ENCODE peak calls at places on chromosomes 11 and 22, in eight cellular contexts. E is M059J; Z is right cardiac atrium; H is foreskin melanocyte; U is CD4-positive, alpha-beta T cell; V is T-cell; Q is HTR-8/SVneo; W is RWPE1. N is an unnamed sample.

GRCh38 chr22:24834845-24835570 is 29.0 kb downstream of the SGSM1 start:
- DNase-seq in H (no peak), Z (no peak), E (no peak), U (no peak), V (no peak), Q (no peak), W (no peak), N (no peak)

GRCh38 chr11:107821199-107821926 is 37.2 kb downstream of the SLC35F2 start:
- DNase-seq in Z (no peak), Q (no peak), U (no peak), W (no peak), V (no peak), H (peak), E (no peak), N (no peak)

GRCh38 chr22:42714768-42715430 is 5.8 kb downstream of the A4GALT start:
- DNase-seq in Z (no peak), Q (no peak), V (no peak), E (no peak), W (no peak), U (no peak), H (no peak), N (no peak)

GRCh38 chr11:123103326-123103980 is 41.5 kb upstream of the HSPA8 start:
- DNase-seq in Z (peak), V (peak), Q (peak), H (peak), U (no peak), W (peak), E (peak), N (peak)

GRCh38 chr11:79237676-79238075 is 203.2 kb downstream of the TENM4 start:
- DNase-seq in U (no peak), Z (no peak), E (no peak), Q (no peak), H (no peak), W (no peak), V (no peak), N (no peak)

GRCh38 chr11:64409707-64410395 is 50.9 kb downstream of the RPS6KA4 start:
- DNase-seq in E (no peak), W (no peak), Q (no peak), V (no peak), Z (no peak), U (no peak), H (no peak), N (no peak)

GRCh38 chr22:41574847-41575381 is 14.1 kb downstream of the CSDC2 start:
- DNase-seq in W (no peak), Z (peak), E (no peak), V (no peak), U (no peak), Q (no peak), H (no peak), N (peak)

GRCh38 chr11:114051558-114051957 is 8.0 kb upstream of the ZBTB16 start:
- DNase-seq in Z (no peak), W (no peak), U (no peak), Q (no peak), H (no peak), V (no peak), E (no peak), N (no peak)

GRCh38 chr11:73386026-73386425 is 9.8 kb downstream of the RELT start:
- DNase-seq in Z (no peak), H (no peak), W (no peak), U (no peak), Q (no peak), V (no peak), E (no peak), N (peak)

GRCh38 chr11:63680842-63681207 is 475 bp upstream of the RTN3 start:
- DNase-seq in V (no peak), Z (no peak), U (no peak), W (peak), Q (peak), H (no peak), E (peak), N (no peak)

GRCh38 chr22:36425977-36426523 is 38.3 kb upstream of the MYH9 start:
- DNase-seq in V (no peak), H (no peak), W (no peak), Q (no peak), U (no peak), E (peak), Z (peak), N (peak)

GRCh38 chr11:65479184-65480145 is 19.4 kb upstream of the MALAT1 start:
- DNase-seq in V (no peak), E (peak), Z (peak), H (no peak), Q (no peak), U (no peak), W (no peak), N (peak)

GRCh38 chr11:45925550-45925949 is 3.1 kb downstream of the LARGE2 start:
- DNase-seq in E (no peak), Q (no peak), H (no peak), U (no peak), V (no peak), W (no peak), Z (no peak), N (peak)

GRCh38 chr22:29359469-29359868 is 28.9 kb downstream of the AP1B1 start:
- DNase-seq in H (peak), Z (peak), E (no peak), W (peak), V (no peak), U (no peak), Q (peak), N (peak)

GRCh38 chr11:41201156-41201555 is 258.3 kb downstream of the LRRC4C start:
- DNase-seq in W (peak), H (no peak), E (peak), U (no peak), Q (peak), V (no peak), Z (no peak), N (no peak)

GRCh38 chr22:37804886-37805857 is 2.6 kb upstream of the GCAT start:
- DNase-seq in E (peak), Q (peak), H (peak), V (peak), U (peak), W (peak), Z (peak), N (peak)

GRCh38 chr11:90874281-90874680 is 651.4 kb upstream of the CHORDC1 start:
- DNase-seq in V (no peak), Z (no peak), H (no peak), U (no peak), E (no peak), W (peak), Q (no peak), N (no peak)

GRCh38 chr11:27938011-27938410 is 169.9 kb downstream of the KIF18A start:
- DNase-seq in E (no peak), V (no peak), H (no peak), W (no peak), Z (no peak), Q (no peak), U (no peak), N (no peak)

GRCh38 chr22:32286290-32286840 is 31.2 kb upstream of the SLC5A4 start:
- DNase-seq in H (peak), U (no peak), V (no peak), Q (no peak), W (no peak), E (no peak), Z (no peak), N (no peak)

GRCh38 chr11:77047007-77047927 is 13.1 kb downstream of the B3GNT6 start:
- DNase-seq in Q (peak), U (peak), H (peak), W (peak), E (peak), Z (peak), V (peak), N (no peak)

GRCh38 chr22:24402460-24403192 is 24.8 kb upstream of the ADORA2A start:
- DNase-seq in W (peak), Q (peak), Z (peak), H (peak), E (peak), U (no peak), V (no peak), N (peak)

GRCh38 chr11:129625930-129626329 is 189.7 kb upstream of the TMEM45B start:
- DNase-seq in U (no peak), H (no peak), E (no peak), W (peak), Q (no peak), V (no peak), Z (no peak), N (no peak)

GRCh38 chr11:67136156-67136555 is 17.1 kb downstream of the KDM2A start:
- DNase-seq in E (no peak), Z (no peak), H (no peak), V (no peak), Q (no peak), U (no peak), W (no peak), N (no peak)

GRCh38 chr22:48979482-48979881 is 848.2 kb downstream of the BRD1 start:
- DNase-seq in U (no peak), H (no peak), Q (no peak), V (no peak), Z (no peak), W (no peak), E (no peak), N (no peak)

GRCh38 chr11:116148056-116148455 is 624.7 kb downstream of the BUD13 start:
- DNase-seq in Q (no peak), V (no peak), Z (no peak), H (no peak), E (no peak), W (no peak), U (no peak), N (no peak)

GRCh38 chr11:111718436-111719325 is 47.5 kb downstream of the PPP2R1B start:
- DNase-seq in W (peak), H (no peak), Z (no peak), Q (peak), U (no peak), E (peak), V (no peak), N (no peak)

GRCh38 chr11:67274768-67275605 is 8.7 kb downstream of the GRK2 start:
- DNase-seq in Z (peak), U (no peak), V (no peak), W (no peak), Q (no peak), E (no peak), H (no peak), N (peak)

GRCh38 chr11:119509969-119510401 is 87.0 kb upstream of the THY1 start:
- DNase-seq in Z (peak), E (peak), W (peak), V (no peak), Q (peak), H (no peak), U (no peak), N (peak)

N was measured in Right ventricle myocardium superior.